ENCODE peak calls at places on chromosome 22, in eight cellular contexts. O is dorsolateral prefrontal cortex; Q is NCI-H2081; B is CD8-positive, alpha-beta T cell; K is effector memory CD4-positive, alpha-beta T cell; H is stimulated activated naive CD4-positive, alpha-beta T cell; W is T47D; E is right lobe of liver. Y is an unnamed sample.

GRCh38 chr22:20016734-20017621 is at the start of gene ARVCF:
- DNase-seq in E (peak), W (peak), K (peak), O (peak), H (peak), B (peak), Q (peak), Y (peak)

GRCh38 chr22:23496445-23496833 is 83.7 kb downstream of the IGLL1 start:
- DNase-seq in E (no peak), O (no peak), Q (no peak), K (no peak), W (no peak), H (no peak), B (no peak), Y (no peak)

GRCh38 chr22:41976070-41976901 is 7.0 kb downstream of the SEPTIN3 start:
- DNase-seq in B (no peak), Q (peak), O (peak), H (peak), K (peak), W (peak), E (no peak), Y (no peak)

GRCh38 chr22:50267591-50268390 is 2.4 kb downstream of the MAPK11 start:
- DNase-seq in E (no peak), O (peak), Q (no peak), K (peak), H (peak), B (peak), W (peak), Y (peak)

GRCh38 chr22:42834177-42834949 is 22.7 kb downstream of the ARFGAP3 start:
- DNase-seq in Q (no peak), B (no peak), K (no peak), O (no peak), E (no peak), W (no peak), H (no peak), Y (no peak)

GRCh38 chr22:33680632-33681031 is 239.6 kb downstream of the LARGE1 start:
- DNase-seq in B (no peak), Q (no peak), K (no peak), H (no peak), E (no peak), W (no peak), O (no peak), Y (no peak)

GRCh38 chr22:44906248-44906936 is 103.4 kb downstream of the PHF21B start:
- DNase-seq in E (peak), W (no peak), H (no peak), Q (no peak), O (no peak), B (no peak), K (no peak), Y (no peak)

GRCh38 chr22:21927174-21927823 is 25.3 kb downstream of the PPM1F start:
- DNase-seq in O (peak), E (no peak), Q (no peak), B (no peak), H (no peak), W (no peak), K (no peak), Y (no peak)

GRCh38 chr22:39364646-39365405 is 15.0 kb downstream of the SYNGR1 start:
- DNase-seq in K (no peak), Q (no peak), B (no peak), E (no peak), W (no peak), O (no peak), H (no peak), Y (no peak)

GRCh38 chr22:43388420-43388851 is 23.4 kb upstream of the MPPED1 start:
- DNase-seq in B (peak), H (peak), K (peak), W (peak), O (peak), Q (peak), E (peak), Y (peak)

GRCh38 chr22:26763633-26764295 is 106.4 kb downstream of the MIAT start:
- DNase-seq in W (peak), O (no peak), Q (peak), H (no peak), E (no peak), B (no peak), K (no peak), Y (no peak)

GRCh38 chr22:28882545-28882877 is 861 bp upstream of the ZNRF3 start:
- DNase-seq in K (no peak), Q (no peak), W (no peak), O (no peak), E (peak), H (no peak), B (no peak), Y (no peak)

GRCh38 chr22:48244388-48245118 is 1482.1 kb downstream of the TBC1D22A start:
- DNase-seq in Q (no peak), E (peak), B (no peak), K (no peak), H (no peak), W (no peak), O (no peak), Y (no peak)

GRCh38 chr22:40324468-40325305 is 21.6 kb upstream of the ADSL start:
- DNase-seq in H (peak), Q (no peak), E (no peak), K (peak), W (no peak), O (no peak), B (peak), Y (no peak)

GRCh38 chr22:40257979-40258378 is 80.3 kb downstream of the TNRC6B start:
- DNase-seq in H (no peak), Q (no peak), K (no peak), B (no peak), O (no peak), W (no peak), E (no peak), Y (no peak)

GRCh38 chr22:33300165-33300564 is 242.0 kb upstream of the SYN3 start:
- DNase-seq in B (no peak), H (no peak), O (no peak), E (no peak), Q (no peak), K (no peak), W (no peak), Y (no peak)

GRCh38 chr22:19432092-19432844 is at the start of gene MRPL40:
- DNase-seq in H (peak), O (peak), K (peak), E (peak), Q (peak), W (peak), B (peak), Y (peak)

GRCh38 chr22:40215266-40215665 is 37.5 kb downstream of the TNRC6B start:
- DNase-seq in O (no peak), K (no peak), E (no peak), B (no peak), W (no peak), H (no peak), Q (no peak), Y (no peak)

GRCh38 chr22:45318558-45319318 is 9.0 kb downstream of the FAM118A start:
- DNase-seq in W (no peak), K (peak), B (peak), Q (no peak), O (no peak), E (no peak), H (peak), Y (no peak)

GRCh38 chr22:25852223-25852622 is 110.2 kb downstream of the MYO18B start:
- DNase-seq in E (no peak), K (no peak), H (no peak), Q (no peak), B (no peak), W (no peak), O (no peak), Y (no peak)

GRCh38 chr22:45552580-45553332 is 50.1 kb downstream of the FBLN1 start:
- DNase-seq in H (no peak), Q (no peak), K (no peak), B (no peak), W (no peak), E (no peak), O (no peak), Y (no peak)

GRCh38 chr22:45554040-45554406 is 51.3 kb downstream of the FBLN1 start:
- DNase-seq in K (no peak), H (no peak), W (peak), Q (no peak), E (no peak), B (no peak), O (no peak), Y (peak)

GRCh38 chr22:44191036-44191454 is 10.3 kb downstream of the PARVG start:
- DNase-seq in E (no peak), H (no peak), O (no peak), W (no peak), Q (no peak), K (no peak), B (peak), Y (no peak)

GRCh38 chr22:39363751-39364484 is 14.1 kb downstream of the SYNGR1 start:
- DNase-seq in H (no peak), Q (no peak), W (no peak), B (no peak), E (no peak), K (no peak), O (no peak), Y (no peak)

GRCh38 chr22:25051983-25052710 is 99.6 kb downstream of the KIAA1671 start:
- DNase-seq in K (no peak), H (no peak), Q (peak), W (no peak), E (no peak), B (no peak), O (no peak), Y (no peak)

GRCh38 chr22:36134167-36134566 is 26.4 kb downstream of the APOL3 start:
- DNase-seq in O (no peak), E (no peak), K (no peak), H (no peak), Q (no peak), W (no peak), B (no peak), Y (no peak)

GRCh38 chr22:36506637-36507517 is at the start of gene FOXRED2:
- DNase-seq in E (peak), H (peak), W (peak), K (peak), Q (peak), B (peak), O (peak), Y (peak)

GRCh38 chr22:47177334-47177815 is 414.9 kb downstream of the TBC1D22A start:
- DNase-seq in E (peak), H (no peak), W (no peak), K (no peak), B (no peak), O (no peak), Q (no peak), Y (no peak)

GRCh38 chr22:37801946-37802309 is 5.8 kb upstream of the GCAT start:
- DNase-seq in Q (no peak), W (no peak), H (no peak), B (no peak), K (no peak), O (no peak), E (no peak), Y (no peak)